ENCODE peak calls at places on chromosomes 5 and 9, in eight cellular contexts. One of them, this sample, is unnamed.

GRCh38 chr5:94707359-94707758 is 88.9 kb downstream of the SLF1 start:
- DNase-seq in suprapubic skin: no peak
- DNase-seq in HCT116: no peak
- DNase-seq in body of pancreas: peak
- DNase-seq in A549: no peak
- DNase-seq in transverse colon: no peak
- DNase-seq in prostate gland: peak
- DNase-seq in ovary: no peak
- DNase-seq in this sample: no peak

GRCh38 chr5:94388773-94389514 is 229.5 kb downstream of the KIAA0825 start:
- DNase-seq in HCT116: no peak
- DNase-seq in transverse colon: no peak
- DNase-seq in body of pancreas: no peak
- DNase-seq in prostate gland: no peak
- DNase-seq in A549: no peak
- DNase-seq in ovary: no peak
- DNase-seq in suprapubic skin: no peak
- DNase-seq in this sample: no peak

GRCh38 chr9:22649384-22649783 is 202.8 kb downstream of the DMRTA1 start:
- DNase-seq in A549: no peak
- DNase-seq in suprapubic skin: no peak
- DNase-seq in prostate gland: no peak
- DNase-seq in ovary: no peak
- DNase-seq in transverse colon: no peak
- DNase-seq in HCT116: no peak
- DNase-seq in body of pancreas: no peak
- DNase-seq in this sample: no peak

GRCh38 chr5:169991115-169991514 is 10.8 kb upstream of the INSYN2B start:
- DNase-seq in ovary: no peak
- DNase-seq in body of pancreas: no peak
- DNase-seq in suprapubic skin: no peak
- DNase-seq in HCT116: no peak
- DNase-seq in prostate gland: no peak
- DNase-seq in transverse colon: no peak
- DNase-seq in A549: no peak
- DNase-seq in this sample: no peak

GRCh38 chr5:138905541-138905940 is 30.4 kb upstream of the LRRTM2 start:
- DNase-seq in prostate gland: no peak
- DNase-seq in ovary: no peak
- DNase-seq in transverse colon: no peak
- DNase-seq in A549: no peak
- DNase-seq in HCT116: no peak
- DNase-seq in body of pancreas: no peak
- DNase-seq in suprapubic skin: no peak
- DNase-seq in this sample: no peak

GRCh38 chr5:54215233-54215736 is 95.1 kb downstream of the ARL15 start:
- DNase-seq in A549: no peak
- DNase-seq in HCT116: no peak
- DNase-seq in suprapubic skin: no peak
- DNase-seq in transverse colon: no peak
- DNase-seq in body of pancreas: no peak
- DNase-seq in prostate gland: no peak
- DNase-seq in ovary: no peak
- DNase-seq in this sample: no peak

GRCh38 chr5:154706416-154706815 is 48.8 kb upstream of the LARP1 start:
- DNase-seq in prostate gland: no peak
- DNase-seq in body of pancreas: no peak
- DNase-seq in suprapubic skin: no peak
- DNase-seq in ovary: no peak
- DNase-seq in HCT116: no peak
- DNase-seq in A549: no peak
- DNase-seq in transverse colon: no peak
- DNase-seq in this sample: no peak

GRCh38 chr5:53667621-53668020 is 107.2 kb downstream of the NDUFS4 start:
- DNase-seq in transverse colon: no peak
- DNase-seq in body of pancreas: no peak
- DNase-seq in HCT116: no peak
- DNase-seq in ovary: no peak
- DNase-seq in prostate gland: no peak
- DNase-seq in suprapubic skin: no peak
- DNase-seq in A549: no peak
- DNase-seq in this sample: no peak

GRCh38 chr5:163913548-163913947 is 408.1 kb downstream of the MAT2B start:
- DNase-seq in body of pancreas: no peak
- DNase-seq in A549: no peak
- DNase-seq in suprapubic skin: no peak
- DNase-seq in transverse colon: no peak
- DNase-seq in HCT116: no peak
- DNase-seq in ovary: no peak
- DNase-seq in prostate gland: no peak
- DNase-seq in this sample: no peak
- TF ChIP-seq CTCF in body of pancreas: no peak
- TF ChIP-seq CTCF in A549: no peak
- TF ChIP-seq CTCF in suprapubic skin: no peak
- TF ChIP-seq CTCF in transverse colon: no peak
- TF ChIP-seq CTCF in HCT116: no peak
- TF ChIP-seq CTCF in ovary: no peak
- TF ChIP-seq CTCF in prostate gland: no peak
- TF ChIP-seq CTCF in this sample: no peak

GRCh38 chr9:116190997-116191396 is 37.4 kb downstream of the PAPPA start:
- DNase-seq in body of pancreas: no peak
- DNase-seq in suprapubic skin: no peak
- DNase-seq in transverse colon: no peak
- DNase-seq in A549: peak
- DNase-seq in HCT116: no peak
- DNase-seq in ovary: no peak
- DNase-seq in prostate gland: no peak
- DNase-seq in this sample: no peak
- TF ChIP-seq POLR2A in body of pancreas: no peak
- TF ChIP-seq POLR2A in suprapubic skin: no peak
- TF ChIP-seq POLR2A in transverse colon: no peak
- TF ChIP-seq POLR2A in A549: no peak
- TF ChIP-seq POLR2A in HCT116: no peak
- TF ChIP-seq POLR2A in ovary: no peak
- TF ChIP-seq POLR2A in prostate gland: no peak
- TF ChIP-seq POLR2A in this sample: no peak

GRCh38 chr9:95073042-95073607 is 244.4 kb downstream of the FANCC start:
- DNase-seq in ovary: no peak
- DNase-seq in HCT116: no peak
- DNase-seq in suprapubic skin: no peak
- DNase-seq in prostate gland: no peak
- DNase-seq in transverse colon: no peak
- DNase-seq in A549: no peak
- DNase-seq in body of pancreas: no peak
- DNase-seq in this sample: no peak
- TF ChIP-seq CTCF in ovary: no peak
- TF ChIP-seq CTCF in HCT116: peak
- TF ChIP-seq CTCF in suprapubic skin: no peak
- TF ChIP-seq CTCF in prostate gland: no peak
- TF ChIP-seq CTCF in transverse colon: peak
- TF ChIP-seq CTCF in A549: no peak
- TF ChIP-seq CTCF in body of pancreas: no peak
- TF ChIP-seq CTCF in this sample: no peak

DNA sequence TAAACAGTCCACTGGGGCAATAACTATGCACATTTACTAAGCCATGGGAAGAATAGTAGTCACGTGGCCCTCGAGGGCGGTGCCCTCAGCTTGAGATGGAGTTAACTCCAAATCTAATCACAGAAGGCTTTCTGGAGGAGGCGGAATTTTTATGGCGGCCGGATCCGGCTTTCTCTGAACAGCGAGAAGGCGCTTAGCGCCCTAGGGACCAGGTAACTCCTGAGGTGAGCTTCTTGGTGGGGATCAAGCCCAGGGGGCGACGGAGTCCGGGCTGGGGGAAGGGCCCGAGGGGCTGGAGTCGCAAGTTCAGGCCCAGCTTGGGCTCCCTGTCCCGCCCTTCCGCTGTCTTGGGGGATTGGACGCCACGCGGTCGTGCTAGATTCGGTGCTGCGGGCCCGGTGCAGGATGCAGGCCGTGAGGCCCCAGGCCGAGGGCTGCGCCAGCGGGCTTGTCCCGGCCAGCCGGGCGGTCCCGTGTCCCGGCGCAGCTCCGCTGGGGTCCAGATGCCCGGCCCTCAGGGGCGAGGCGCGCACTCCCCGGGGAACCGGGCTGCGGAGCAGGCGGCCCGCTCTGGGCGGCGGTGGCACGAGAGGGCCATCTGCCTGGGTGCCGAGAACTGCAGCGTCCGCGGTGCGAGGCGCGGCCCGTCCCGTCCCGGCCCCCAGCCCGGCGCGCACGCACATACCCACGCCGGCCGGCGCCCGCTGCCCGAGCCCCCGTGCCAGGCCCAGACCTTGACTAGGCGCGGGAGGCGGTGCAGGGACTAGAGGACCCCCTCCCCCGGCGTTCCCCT is 1.7 kb upstream of the NSD1 start:
- DNase-seq in A549: no peak
- DNase-seq in suprapubic skin: peak
- DNase-seq in prostate gland: no peak
- DNase-seq in transverse colon: no peak
- DNase-seq in body of pancreas: peak
- DNase-seq in ovary: peak
- DNase-seq in HCT116: no peak
- DNase-seq in this sample: no peak
- TF ChIP-seq POLR2A in A549: no peak
- TF ChIP-seq POLR2A in suprapubic skin: no peak
- TF ChIP-seq POLR2A in prostate gland: no peak
- TF ChIP-seq POLR2A in transverse colon: no peak
- TF ChIP-seq POLR2A in body of pancreas: no peak
- TF ChIP-seq POLR2A in ovary: no peak
- TF ChIP-seq POLR2A in HCT116: no peak
- TF ChIP-seq POLR2A in this sample: no peak

DNA sequence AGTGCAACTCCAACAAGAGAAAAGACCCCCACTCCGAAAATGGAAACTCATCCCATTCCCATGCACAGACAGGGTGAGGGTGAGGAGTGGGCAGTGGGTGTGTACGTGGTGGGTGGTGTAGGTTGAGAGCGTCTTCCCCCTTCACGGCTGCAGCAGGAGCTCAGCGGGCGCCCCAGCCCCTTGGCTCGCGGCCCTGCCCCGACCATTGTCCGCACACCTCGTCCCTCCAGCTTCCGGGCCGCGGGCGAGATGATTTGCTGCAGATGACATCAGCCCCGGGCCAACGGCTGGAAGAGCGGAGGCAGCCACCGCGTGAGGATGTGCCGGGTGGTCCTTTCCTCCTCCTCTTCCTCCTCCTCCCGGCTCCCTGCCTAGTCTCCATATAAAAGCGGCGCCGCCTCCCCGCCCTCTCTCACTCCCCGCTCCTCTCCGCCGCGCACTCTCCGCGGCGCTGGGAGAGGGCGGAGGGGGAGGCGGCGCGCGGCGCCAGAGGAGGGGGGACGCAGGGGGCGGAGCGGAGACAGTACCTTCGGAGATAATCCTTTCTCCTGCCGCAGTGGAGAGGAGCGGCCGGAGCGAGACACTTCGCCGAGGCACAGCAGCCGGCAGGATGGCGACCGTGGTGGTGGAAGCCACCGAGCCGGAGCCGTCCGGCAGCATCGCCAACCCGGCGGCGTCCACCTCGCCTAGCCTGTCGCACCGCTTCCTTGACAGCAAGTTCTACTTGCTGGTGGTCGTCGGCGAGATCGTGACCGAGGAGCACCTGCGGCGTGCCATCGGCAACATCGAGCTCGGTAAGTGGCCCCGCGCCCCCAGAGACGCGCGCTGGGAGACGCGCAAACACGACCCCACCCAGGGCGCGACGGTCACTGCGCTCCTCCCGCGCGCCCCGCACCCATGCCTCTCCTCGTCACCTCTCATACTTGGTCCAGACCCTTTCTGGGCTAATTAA is at the start of gene MAP1B:
- DNase-seq in A549: peak
- DNase-seq in ovary: peak
- DNase-seq in suprapubic skin: peak
- DNase-seq in transverse colon: no peak
- DNase-seq in prostate gland: peak
- DNase-seq in HCT116: no peak
- DNase-seq in body of pancreas: peak
- DNase-seq in this sample: peak
- TF ChIP-seq CTCF in A549: no peak
- TF ChIP-seq CTCF in ovary: no peak
- TF ChIP-seq CTCF in suprapubic skin: no peak
- TF ChIP-seq CTCF in transverse colon: no peak
- TF ChIP-seq CTCF in prostate gland: no peak
- TF ChIP-seq CTCF in HCT116: no peak
- TF ChIP-seq CTCF in body of pancreas: no peak
- TF ChIP-seq CTCF in this sample: no peak

GRCh38 chr9:133470427-133470924 is 8.4 kb downstream of the SLC2A6 start:
- DNase-seq in body of pancreas: no peak
- DNase-seq in ovary: no peak
- DNase-seq in HCT116: no peak
- DNase-seq in prostate gland: no peak
- DNase-seq in A549: no peak
- DNase-seq in transverse colon: no peak
- DNase-seq in suprapubic skin: no peak
- DNase-seq in this sample: peak
- TF ChIP-seq POLR2A in body of pancreas: no peak
- TF ChIP-seq POLR2A in ovary: no peak
- TF ChIP-seq POLR2A in HCT116: no peak
- TF ChIP-seq POLR2A in prostate gland: no peak
- TF ChIP-seq POLR2A in A549: no peak
- TF ChIP-seq POLR2A in transverse colon: no peak
- TF ChIP-seq POLR2A in suprapubic skin: no peak
- TF ChIP-seq POLR2A in this sample: no peak

GRCh38 chr5:168339151-168340140 is 48.0 kb downstream of the WWC1 start:
- DNase-seq in transverse colon: no peak
- DNase-seq in suprapubic skin: no peak
- DNase-seq in HCT116: no peak
- DNase-seq in body of pancreas: no peak
- DNase-seq in ovary: no peak
- DNase-seq in prostate gland: no peak
- DNase-seq in A549: no peak
- DNase-seq in this sample: no peak
- TF ChIP-seq CTCF in transverse colon: no peak
- TF ChIP-seq CTCF in suprapubic skin: no peak
- TF ChIP-seq CTCF in HCT116: peak
- TF ChIP-seq CTCF in body of pancreas: no peak
- TF ChIP-seq CTCF in ovary: no peak
- TF ChIP-seq CTCF in prostate gland: no peak
- TF ChIP-seq CTCF in A549: no peak
- TF ChIP-seq CTCF in this sample: no peak

This sample was measured in upper lobe of left lung.